ENCODE peak calls at places on chromosomes 13 and 19, in six cellular contexts. Q, X, A, B, M and W are unnamed samples. For H3K4me1, the result is how much of the 10 kb centered on the place peaks cover.

GRCh38 chr13:107585466-107585865 is 629.9 kb downstream of the LIG4 start:
- DNase-seq in Q (no peak), X (no peak), A (no peak), B (peak), M (no peak), W (peak)

GRCh38 chr19:44925114-44925891 is 10.9 kb downstream of the APOC1 start:
- DNase-seq in Q (no peak), X (no peak), A (no peak), B (peak), M (peak), W (peak)

GRCh38 chr19:16495982-16496612 is at the start of the genes C19orf44 and CALR3:
- DNase-seq in Q (peak), X (peak), A (peak), B (peak), M (peak), W (peak)

GRCh38 chr19:49455729-49456128 is 2.7 kb downstream of the ALDH16A1 start:
- DNase-seq in Q (no peak), X (no peak), A (no peak), B (peak), M (no peak), W (no peak)

GRCh38 chr19:55082023-55082851 is 6.6 kb downstream of the EPS8L1 start:
- DNase-seq in Q (no peak), X (peak), A (no peak), B (peak), M (peak), W (no peak)

GRCh38 chr13:37753776-37754175 is 115.8 kb downstream of the TRPC4 start:
- DNase-seq in Q (no peak), X (no peak), A (peak), B (no peak), M (no peak), W (no peak)

GRCh38 chr13:112636401-112636975 is 48.5 kb upstream of the TUBGCP3 start:
- DNase-seq in Q (no peak), X (no peak), A (no peak), B (no peak), M (no peak), W (no peak)

GRCh38 chr13:51739403-51740112 is 64.4 kb downstream of the DHRS12 start:
- DNase-seq in Q (no peak), X (no peak), A (no peak), B (peak), M (no peak), W (no peak)

GRCh38 chr13:43687038-43687437 is 99.7 kb downstream of the ENOX1 start:
- DNase-seq in Q (no peak), X (no peak), A (no peak), B (no peak), M (no peak), W (no peak)

GRCh38 chr13:76829572-76830327 is 56.5 kb downstream of the KCTD12 start:
- DNase-seq in Q (no peak), X (no peak), A (no peak), B (peak), M (no peak), W (no peak)

GRCh38 chr13:43145556-43145955 is 122.2 kb downstream of the DNAJC15 start:
- DNase-seq in Q (no peak), X (no peak), A (no peak), B (no peak), M (no peak), W (no peak)

DNA sequence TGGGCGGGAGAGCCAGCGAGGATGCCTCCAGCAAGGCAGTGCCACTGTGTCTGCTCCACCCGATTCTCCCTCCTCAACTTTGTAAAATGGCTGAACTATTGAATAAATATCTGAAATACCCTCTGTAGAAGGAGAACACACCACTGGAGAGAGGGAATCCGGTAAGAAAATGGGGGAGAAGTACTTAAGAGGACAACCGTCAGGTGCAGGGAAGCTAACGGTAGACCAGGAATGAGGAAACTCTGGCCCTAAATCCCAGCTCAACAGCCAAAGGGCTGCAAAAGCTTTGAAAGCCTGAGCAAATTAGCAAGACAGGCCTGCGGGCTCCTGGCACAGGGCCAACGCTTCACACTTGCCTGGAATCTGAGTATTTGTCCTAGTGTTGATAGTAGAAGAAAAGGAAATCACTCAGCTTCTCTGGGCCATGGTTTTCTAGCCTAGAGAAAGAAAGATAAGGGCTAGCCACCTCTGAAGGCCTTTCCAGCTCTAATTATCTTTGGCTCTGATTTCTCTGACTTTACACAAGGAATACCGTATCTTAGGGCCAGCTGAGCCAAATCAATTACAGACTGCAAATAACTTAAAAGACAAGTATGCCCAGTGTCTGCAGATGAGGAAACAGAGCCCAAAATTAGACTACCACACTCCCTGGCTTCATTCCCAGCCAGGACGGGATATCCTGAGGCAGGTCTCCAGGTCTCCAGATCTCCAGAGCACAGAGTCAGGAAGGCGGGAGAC is 69.7 kb downstream of the STK24 start:
- DNase-seq in Q (peak), X (no peak), A (no peak), B (peak), M (no peak), W (peak)
- H3K4me1 ChIP-seq in Q (half or more), X (under half), A (under half), B (half or more), M (half or more), W (half or more)

DNA sequence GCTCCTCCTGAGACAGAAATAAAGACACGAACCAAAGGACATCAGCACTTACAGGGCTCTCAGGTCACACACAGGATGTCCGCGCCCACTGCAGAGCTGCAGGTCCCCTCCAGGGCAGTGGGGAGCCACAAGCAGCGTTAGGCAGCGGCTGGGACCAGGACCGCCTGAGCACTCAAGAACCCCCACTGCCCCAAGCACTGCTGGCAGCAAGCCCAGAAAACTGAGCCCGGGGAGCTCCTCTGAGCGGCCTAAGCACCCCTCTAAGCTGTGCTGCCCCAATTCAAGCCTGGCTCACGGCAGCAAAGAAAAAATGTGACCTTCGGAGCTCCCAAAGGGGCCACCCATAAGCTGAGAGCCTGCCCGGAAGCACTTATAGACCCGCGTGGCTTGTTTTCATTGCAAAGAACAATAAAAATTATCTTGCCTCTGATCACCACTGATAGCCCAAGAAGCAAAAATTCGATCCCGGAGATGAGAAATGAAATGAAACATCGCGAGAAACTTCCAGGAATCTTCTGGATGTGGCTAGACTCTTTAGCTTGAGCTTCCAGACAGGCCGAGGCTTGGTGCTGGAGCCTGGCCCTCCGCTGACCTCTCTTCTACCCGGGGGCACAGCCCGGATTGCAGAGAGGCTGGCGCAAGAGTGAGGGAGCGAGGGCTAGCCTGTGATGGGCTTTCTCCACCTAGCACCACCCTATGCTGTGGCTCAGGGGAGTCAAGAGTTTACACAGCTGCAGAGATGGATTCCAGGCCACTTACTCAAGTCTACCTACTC is 6.3 kb downstream of the DPP9 start:
- DNase-seq in Q (no peak), X (no peak), A (no peak), B (no peak), M (peak), W (peak)
- H3K4me1 ChIP-seq in Q (under half), X (under half), A (under half), B (under half), M (half or more), W (under half)

GRCh38 chr19:1647664-1648155 is 4.7 kb downstream of the TCF3 start:
- DNase-seq in Q (no peak), X (no peak), A (no peak), B (no peak), M (peak), W (no peak)
- H3K4me1 ChIP-seq in Q (under half), X (under half), A (under half), B (under half), M (under half), W (under half)

GRCh38 chr19:33161201-33161600 is 29.3 kb downstream of the WDR88 start:
- DNase-seq in Q (no peak), X (no peak), A (no peak), B (no peak), M (no peak), W (no peak)
- H3K4me1 ChIP-seq in Q (under half), X (under half), A (under half), B (under half), M (under half), W (under half)

GRCh38 chr19:33390908-33391630 is 17.6 kb downstream of the CEBPG start:
- DNase-seq in Q (no peak), X (no peak), A (no peak), B (no peak), M (peak), W (no peak)
- H3K4me1 ChIP-seq in Q (half or more), X (under half), A (under half), B (under half), M (under half), W (under half)

DNA sequence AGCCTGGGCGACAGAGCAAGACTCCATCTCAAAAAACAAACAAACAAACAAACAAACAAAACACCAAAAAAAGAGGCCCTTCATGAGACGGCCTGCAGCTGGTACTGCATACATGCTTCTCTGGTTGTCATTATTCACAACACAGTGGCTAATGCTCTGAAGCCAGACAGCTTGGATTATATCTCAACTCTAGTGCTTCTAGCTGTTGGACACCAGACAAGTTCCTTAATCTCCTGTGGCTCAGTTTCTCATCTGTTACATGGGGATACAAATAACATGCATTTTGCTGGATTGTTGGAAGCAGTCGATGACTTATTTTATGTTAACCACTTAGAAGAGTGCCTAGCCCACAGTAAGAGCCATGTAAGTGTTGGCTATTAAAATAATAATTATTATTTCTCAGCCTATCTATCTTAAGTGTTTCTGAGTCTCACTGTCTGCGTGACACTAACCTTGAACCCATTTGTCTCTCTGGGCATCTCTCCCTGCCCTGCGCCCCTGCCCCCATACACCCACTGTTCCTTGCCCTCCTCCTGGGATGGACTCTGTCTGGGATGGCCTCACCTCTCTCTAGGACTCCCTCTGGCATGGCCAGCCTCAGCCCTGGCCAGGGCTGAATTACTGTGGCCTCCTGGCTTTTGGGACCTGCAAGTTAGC is 3.1 kb upstream of the JUNB start:
- DNase-seq in Q (no peak), X (no peak), A (no peak), B (peak), M (no peak), W (no peak)
- H3K4me1 ChIP-seq in Q (half or more), X (half or more), A (under half), B (under half), M (under half), W (half or more)

GRCh38 chr19:41302624-41303351 is 7.2 kb upstream of the CCDC97 start:
- DNase-seq in Q (no peak), X (peak), A (no peak), B (no peak), M (no peak), W (no peak)

GRCh38 chr19:41306394-41306793 is 3.6 kb upstream of the CCDC97 start:
- DNase-seq in Q (no peak), X (no peak), A (no peak), B (no peak), M (no peak), W (no peak)

GRCh38 chr19:41304706-41305483 is 5.1 kb upstream of the CCDC97 start:
- DNase-seq in Q (no peak), X (no peak), A (no peak), B (no peak), M (no peak), W (no peak)

GRCh38 chr19:41305923-41306322 is 4.0 kb upstream of the CCDC97 start:
- DNase-seq in Q (no peak), X (no peak), A (no peak), B (no peak), M (no peak), W (no peak)

DNA sequence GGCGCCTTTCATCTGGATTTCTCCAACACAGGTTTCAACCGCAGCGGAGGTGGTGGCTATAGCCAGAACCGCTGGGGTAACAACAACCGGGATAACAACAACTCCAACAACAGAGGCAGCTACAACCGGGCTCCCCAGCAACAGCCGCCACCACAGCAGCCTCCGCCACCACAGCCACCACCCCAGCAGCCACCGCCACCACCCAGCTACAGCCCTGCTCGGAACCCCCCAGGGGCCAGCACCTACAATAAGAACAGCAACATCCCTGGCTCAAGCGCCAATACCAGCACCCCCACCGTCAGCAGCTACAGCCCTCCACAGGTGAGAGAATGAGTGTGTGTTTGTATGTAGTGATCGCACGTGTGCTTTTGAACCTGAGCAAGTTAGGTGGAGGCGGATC is 6.0 kb upstream of the CCDC97 start:
- DNase-seq in Q (no peak), X (no peak), A (no peak), B (no peak), M (no peak), W (no peak)
- H3K4me1 ChIP-seq in Q (under half), X (half or more), A (under half), B (under half), M (under half), W (under half)